ENCODE peak calls at places on chromosomes 2 and 18, in ten cellular contexts. Y is stimulated activated CD8-positive, alpha-beta memory T cell treated with anti-CD3 and anti-CD28 coated beads, Interleukin-7, amount 100 ng/mL, for 1 hour; M is lower leg skin; L is stimulated activated CD4-positive, alpha-beta T cell treated with anti-CD3 and anti-CD28 coated beads, Interleukin-12 subunit alpha, Interleukin-12 subunit beta, amount 100 ng/mL, for 4 hours; A is adrenal gland; E is BE2C; Z is memory B cell; H is A172; K is left lobe of liver; J is HT1080. X is an unnamed sample.
A peak's percentile ranks its signal among the peaks of the same experiment; 100 is the strongest.

GRCh38 chr2:127784965-127785518 is 25.9 kb downstream of the WDR33 start:
- DNase-seq in J (no peak), L (no peak), M (no peak), Y (no peak), Z (no peak), E (no peak), K (no peak), H (no peak), A (no peak), X (no peak)

GRCh38 chr2:81266106-81266505 is 961.6 kb upstream of the LRRTM1 start:
- DNase-seq in Y (no peak), K (no peak), J (peak; percentile 25), A (no peak), M (no peak), E (peak; percentile 4), Z (no peak), H (peak; percentile 35), L (no peak), X (no peak)

GRCh38 chr2:1814616-1815015 is 70.3 kb upstream of the PXDN start:
- DNase-seq in Y (no peak), E (no peak), K (no peak), J (no peak), L (no peak), M (no peak), H (no peak), A (no peak), Z (no peak), X (no peak)

GRCh38 chr18:75915941-75916640 is 488.6 kb upstream of the SMIM21 start:
- DNase-seq in Y (no peak), K (no peak), A (peak; percentile 60), E (peak; percentile 31), H (no peak), J (no peak), L (no peak), M (no peak), Z (no peak), X (no peak)

GRCh38 chr2:232024457-232024856 is 62.9 kb downstream of the DIS3L2 start:
- DNase-seq in Y (no peak), M (no peak), H (no peak), Z (no peak), J (no peak), L (no peak), K (no peak), E (no peak), A (no peak), X (no peak)

GRCh38 chr2:224584111-224584764 is 925 bp downstream of the CUL3 start:
- DNase-seq in E (peak; percentile 37), Z (peak; percentile 35), A (peak; percentile 73), J (peak; percentile 20), L (peak; percentile 28), Y (no peak), K (peak; percentile 52), M (no peak), H (peak; percentile 22), X (no peak)

GRCh38 chr2:64862623-64863022 is 126.6 kb upstream of the SLC1A4 start:
- DNase-seq in H (no peak), A (no peak), Z (no peak), K (no peak), Y (no peak), J (peak; percentile 35), L (no peak), M (no peak), E (no peak), X (peak; percentile 16)

GRCh38 chr18:21803495-21803894 is 62.9 kb downstream of the MIB1 start:
- DNase-seq in Z (no peak), H (no peak), A (no peak), K (no peak), J (peak; percentile 33), L (no peak), Y (no peak), E (no peak), M (no peak), X (no peak)

GRCh38 chr2:240369725-240370585 is 65.5 kb upstream of the GPC1 start:
- DNase-seq in H (peak; percentile 98), M (no peak), K (no peak), Y (no peak), L (no peak), J (peak; percentile 94), E (no peak), Z (no peak), A (peak; percentile 92), X (peak; percentile 81)

GRCh38 chr2:101679037-101679726 is 18.3 kb upstream of the MAP4K4 start:
- DNase-seq in A (no peak), Y (no peak), J (peak; percentile 68), K (no peak), E (no peak), H (peak; percentile 76), Z (no peak), L (no peak), M (no peak), X (peak; percentile 43)

GRCh38 chr2:98902209-98903063 is 33.6 kb downstream of the CRACDL start:
- DNase-seq in E (no peak), L (no peak), J (no peak), M (peak; percentile 65), Y (no peak), K (peak; percentile 26), A (peak; percentile 17), H (no peak), Z (no peak), X (no peak)

GRCh38 chr2:134258684-134259408 is 5.0 kb downstream of the MGAT5 start:
- DNase-seq in E (no peak), M (no peak), L (no peak), J (no peak), A (no peak), Y (peak; percentile 24), H (no peak), K (no peak), Z (no peak), X (no peak)

GRCh38 chr2:15619076-15619475 is 27.4 kb downstream of the DDX1 start:
- DNase-seq in L (no peak), J (no peak), E (no peak), Z (no peak), M (no peak), K (no peak), H (no peak), Y (no peak), A (no peak), X (no peak)

GRCh38 chr2:148273158-148273691 is 252.3 kb downstream of the MBD5 start:
- DNase-seq in H (peak; percentile 10), L (no peak), E (no peak), Z (no peak), J (peak; percentile 15), M (no peak), K (no peak), A (no peak), Y (no peak), X (peak; percentile 85)

GRCh38 chr2:17270894-17271293 is 247.3 kb downstream of the RAD51AP2 start:
- DNase-seq in E (no peak), H (no peak), A (no peak), L (no peak), Z (no peak), J (no peak), K (no peak), Y (no peak), M (no peak), X (no peak)

GRCh38 chr2:127103243-127104165 is 3.5 kb downstream of the BIN1 start:
- DNase-seq in K (no peak), Z (no peak), H (no peak), A (peak; percentile 65), J (no peak), M (peak; percentile 83), L (no peak), Y (no peak), E (no peak), X (no peak)

GRCh38 chr18:46320928-46321855 is 217.0 kb downstream of the HAUS1 start:
- DNase-seq in M (no peak), K (no peak), E (no peak), A (no peak), H (peak; percentile 67), Z (no peak), J (peak; percentile 81), Y (no peak), L (no peak), X (peak; percentile 85)

GRCh38 chr2:67322361-67323001 is 74.7 kb upstream of the ETAA1 start:
- DNase-seq in M (no peak), E (peak; percentile 71), H (peak; percentile 88), K (no peak), L (no peak), A (peak; percentile 85), J (peak; percentile 78), Z (no peak), Y (no peak), X (peak; percentile 70)

GRCh38 chr2:237868631-237869356 is 9.4 kb downstream of the RAMP1 start:
- DNase-seq in H (no peak), M (peak; percentile 57), L (no peak), A (no peak), K (no peak), Y (no peak), Z (no peak), J (no peak), E (no peak), X (no peak)

GRCh38 chr2:24189551-24189950 is 14.7 kb downstream of the FAM228A start:
- DNase-seq in Y (no peak), A (no peak), L (no peak), J (no peak), Z (no peak), H (no peak), E (no peak), M (no peak), K (no peak), X (no peak)

GRCh38 chr2:105573910-105574655 is 170.6 kb upstream of the NCK2 start:
- DNase-seq in Y (no peak), A (no peak), H (no peak), E (no peak), M (peak; percentile 40), K (no peak), L (no peak), Z (no peak), J (no peak), X (no peak)

GRCh38 chr2:201157694-201158093 is 25.2 kb upstream of the CASP10 start:
- DNase-seq in A (no peak), J (no peak), Z (no peak), M (no peak), Y (no peak), H (peak; percentile 30), L (no peak), K (no peak), E (no peak), X (peak; percentile 44)

GRCh38 chr2:240965296-240965904 is 33.0 kb upstream of the SNED1 start:
- DNase-seq in E (no peak), M (peak; percentile 82), J (no peak), H (no peak), Y (no peak), A (no peak), L (no peak), Z (no peak), K (peak; percentile 55), X (no peak)

GRCh38 chr2:182522930-182523541 is 96.2 kb upstream of the PDE1A start:
- DNase-seq in H (no peak), A (no peak), K (no peak), M (no peak), Y (no peak), J (no peak), Z (no peak), L (no peak), E (no peak), X (no peak)

GRCh38 chr18:37042381-37042780 is 213.5 kb downstream of the KIAA1328 start:
- DNase-seq in L (no peak), H (no peak), M (no peak), K (no peak), Y (no peak), J (no peak), Z (no peak), E (no peak), A (no peak), X (no peak)

GRCh38 chr2:69309336-69310048 is 77.5 kb downstream of the GFPT1 start:
- DNase-seq in A (peak; percentile 76), M (peak; percentile 84), H (no peak), J (no peak), L (no peak), E (no peak), K (no peak), Z (no peak), Y (no peak), X (no peak)